ENCODE peak calls at places on chromosomes 7 and 10, in four cellular contexts. K is colonic mucosa, M is foreskin fibroblast, T is fibroblast of pulmonary artery. J is an unnamed sample.

GRCh38 chr7:39616138-39616537 is 7.2 kb upstream of the RALA start:
- DNase-seq in T (no peak), K (no peak), M (peak), J (no peak)

GRCh38 chr10:92699518-92700272 is 9.9 kb downstream of the HHEX start:
- DNase-seq in T (peak), K (peak), M (peak), J (no peak)

GRCh38 chr7:79977481-79977880 is 157.2 kb upstream of the GNAI1 start:
- DNase-seq in M (no peak), T (no peak), K (no peak), J (no peak)

GRCh38 chr7:136033413-136034031 is 56.4 kb upstream of the MTPN start:
- DNase-seq in M (no peak), T (no peak), K (no peak), J (no peak)

GRCh38 chr7:114082934-114083647 is 164.3 kb upstream of the PPP1R3A start:
- DNase-seq in M (peak), K (peak), T (peak), J (no peak)

GRCh38 chr7:16753102-16753931 is at the start of gene TSPAN13:
- DNase-seq in K (peak), T (peak), M (peak), J (no peak)

GRCh38 chr10:50398383-50398782 is 147.1 kb upstream of the ASAH2 start:
- DNase-seq in T (peak), K (no peak), M (peak), J (no peak)

GRCh38 chr7:78959471-78959870 is 494.0 kb downstream of the MAGI2 start:
- DNase-seq in M (peak), T (no peak), K (no peak), J (no peak)

GRCh38 chr10:132036153-132036886 is 29.4 kb upstream of the JAKMIP3 start:
- DNase-seq in T (peak), M (peak), K (no peak), J (no peak)

GRCh38 chr10:12351447-12351846 is 2.1 kb downstream of the CAMK1D start:
- DNase-seq in K (peak), T (no peak), M (no peak), J (no peak)

GRCh38 chr10:33336606-33337334 is 2.3 kb upstream of the NRP1 start:
- DNase-seq in M (peak), T (no peak), K (peak), J (no peak)

GRCh38 chr7:95691464-95691863 is 80.9 kb upstream of the DYNC1I1 start:
- DNase-seq in T (no peak), M (no peak), K (no peak), J (no peak)

GRCh38 chr10:35007858-35008301 is 82.3 kb downstream of the CUL2 start:
- DNase-seq in M (peak), T (no peak), K (no peak), J (no peak)

GRCh38 chr10:99328579-99329237 is 448 bp upstream of the CNNM1 start:
- DNase-seq in T (no peak), K (no peak), M (peak), J (no peak)

GRCh38 chr7:153381275-153382119 is 621.9 kb downstream of the ACTR3B start:
- DNase-seq in K (no peak), T (no peak), M (no peak), J (no peak)

GRCh38 chr7:77913977-77914607 is 115.5 kb downstream of the PHTF2 start:
- DNase-seq in T (peak), M (no peak), K (no peak), J (no peak)

DNA sequence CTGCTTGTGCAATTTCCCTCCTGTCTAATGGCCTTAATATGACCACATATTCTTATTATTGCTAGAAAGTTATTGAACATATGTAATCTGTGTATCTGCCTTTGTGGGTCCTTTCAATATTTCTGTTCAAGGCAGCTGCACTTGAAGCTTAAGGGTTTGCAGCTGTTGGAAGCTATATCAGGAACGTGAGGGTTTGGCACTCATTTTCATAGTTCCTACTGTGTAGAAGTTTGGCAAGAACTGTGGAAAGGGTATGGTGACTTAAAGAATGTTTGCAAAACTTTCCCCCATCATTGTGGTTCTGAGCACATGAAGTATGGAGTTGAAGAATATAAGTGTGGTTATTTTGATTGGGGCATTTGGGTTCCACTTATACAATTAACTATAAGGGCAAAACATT is 144.7 kb upstream of the SEMA3A start:
- DNase-seq in K (no peak), M (no peak), T (peak), J (no peak)
- H3K4me3 ChIP-seq in K (no peak), M (no peak), T (no peak), J (no peak)

GRCh38 chr10:65065278-65065677 is 1544.1 kb downstream of the REEP3 start:
- DNase-seq in M (no peak), K (no peak), T (no peak), J (no peak)
- TF ChIP-seq CTCF in M (no peak), K (no peak), T (no peak), J (no peak)

GRCh38 chr10:67837519-67838314 is at the start of gene DNAJC12:
- DNase-seq in M (peak), T (peak), K (no peak), J (peak)
- H3K4me3 ChIP-seq in M (no peak), T (peak), K (no peak), J (peak)

GRCh38 chr10:71062156-71062555 is 150.2 kb upstream of the UNC5B start:
- DNase-seq in M (no peak), K (no peak), T (no peak), J (no peak)

GRCh38 chr10:71065659-71066058 is 146.7 kb upstream of the UNC5B start:
- DNase-seq in T (no peak), M (no peak), K (no peak), J (no peak)

GRCh38 chr10:71066600-71066999 is 145.8 kb upstream of the UNC5B start:
- DNase-seq in M (no peak), T (no peak), K (no peak), J (no peak)

GRCh38 chr10:71063431-71063830 is 148.9 kb upstream of the UNC5B start:
- DNase-seq in T (no peak), K (no peak), M (no peak), J (no peak)

GRCh38 chr10:71064413-71065118 is 147.8 kb upstream of the UNC5B start:
- DNase-seq in T (no peak), M (no peak), K (no peak), J (no peak)
- TF ChIP-seq CTCF in T (no peak), M (no peak), K (no peak), J (peak)

GRCh38 chr7:92131093-92131492 is 3.2 kb downstream of the CYP51A1 start:
- DNase-seq in T (no peak), K (no peak), M (no peak), J (no peak)
- H3K4me3 ChIP-seq in T (no peak), K (no peak), M (no peak), J (no peak)

GRCh38 chr10:86523348-86523747 is 1.8 kb upstream of the WAPL start:
- DNase-seq in M (peak), K (no peak), T (peak), J (no peak)
- TF ChIP-seq CTCF in M (peak), K (no peak), T (peak), J (peak)

GRCh38 chr7:130940326-130940725 is 206.3 kb upstream of the KLF14 start:
- DNase-seq in K (no peak), T (no peak), M (no peak), J (no peak)
- H3K4me3 ChIP-seq in K (peak), T (peak), M (peak), J (peak)